ENCODE peak calls at places on chromosomes 3 and 15, in seven cellular contexts. S is HCT116, L is hepatocyte, D is OCI-LY7, H is neural progenitor cell, Z is SK-N-SH, N is GM23338. A is an unnamed sample.

GRCh38 chr15:23569513-23569912 is 4.0 kb downstream of the MKRN3 start:
- DNase-seq in N (no peak), D (no peak), H (no peak), S (no peak), L (no peak), Z (no peak), A (peak)

GRCh38 chr15:92883643-92884458 is 16.3 kb upstream of the CHD2 start:
- DNase-seq in S (no peak), L (peak), N (peak), H (no peak), Z (no peak), D (peak), A (no peak)

GRCh38 chr15:89898628-89899302 is 5.0 kb upstream of the AP3S2 start:
- DNase-seq in D (peak), S (peak), N (peak), Z (peak), H (peak), L (peak), A (peak)

GRCh38 chr3:56130036-56130435 is 338.2 kb downstream of the ERC2 start:
- DNase-seq in D (no peak), N (no peak), S (no peak), L (no peak), Z (no peak), H (no peak), A (no peak)

GRCh38 chr3:133782454-133782853 is 23.2 kb upstream of the SRPRB start:
- DNase-seq in L (no peak), N (no peak), S (no peak), D (no peak), H (no peak), Z (no peak), A (no peak)

GRCh38 chr15:78396976-78397375 is 41.0 kb upstream of the IREB2 start:
- DNase-seq in H (no peak), S (no peak), L (peak), D (peak), N (peak), Z (no peak), A (peak)

GRCh38 chr3:37861540-37862051 is at the start of gene CTDSPL:
- DNase-seq in D (no peak), Z (peak), S (no peak), N (peak), H (peak), L (peak), A (peak)

GRCh38 chr3:100020876-100021644 is 93.2 kb downstream of the FILIP1L start:
- DNase-seq in D (no peak), N (no peak), L (no peak), H (no peak), S (no peak), Z (no peak), A (no peak)

GRCh38 chr3:113354307-113354706 is 87.0 kb downstream of the CFAP44 start:
- DNase-seq in N (no peak), S (peak), L (no peak), D (no peak), Z (no peak), H (no peak), A (peak)

GRCh38 chr3:51974963-51975856 is at the start of gene ABHD14A:
- DNase-seq in N (peak), H (peak), L (peak), Z (peak), D (peak), S (no peak), A (peak)

GRCh38 chr3:169207089-169207488 is 456.4 kb downstream of the MECOM start:
- DNase-seq in S (no peak), N (no peak), H (no peak), D (no peak), L (no peak), Z (no peak), A (no peak)

GRCh38 chr3:33364060-33364459 is 76.1 kb downstream of the UBP1 start:
- DNase-seq in N (no peak), Z (no peak), L (no peak), S (no peak), D (no peak), H (no peak), A (no peak)

GRCh38 chr3:64414043-64414442 is 188.8 kb upstream of the PRICKLE2 start:
- DNase-seq in S (no peak), N (no peak), L (no peak), H (no peak), Z (no peak), D (no peak), A (no peak)

GRCh38 chr15:75785771-75786563 is 57.3 kb upstream of the UBE2Q2 start:
- DNase-seq in N (peak), D (no peak), S (no peak), H (peak), Z (peak), L (peak), A (no peak)

GRCh38 chr3:49255112-49255511 is 21.9 kb downstream of the C3orf62 start:
- DNase-seq in N (peak), Z (no peak), D (no peak), H (peak), L (no peak), S (no peak), A (peak)

GRCh38 chr3:164683516-164683915 is 394.8 kb downstream of the SI start:
- DNase-seq in Z (no peak), N (no peak), D (no peak), S (no peak), H (no peak), L (no peak), A (no peak)

GRCh38 chr3:4981688-4982494 is 2.7 kb downstream of the BHLHE40 start:
- DNase-seq in H (no peak), D (no peak), L (peak), N (peak), S (no peak), Z (no peak), A (peak)

GRCh38 chr3:64187065-64187959 is 38.0 kb downstream of the PRICKLE2 start:
- DNase-seq in S (no peak), H (no peak), L (peak), Z (no peak), D (no peak), N (no peak), A (peak)

GRCh38 chr15:92832992-92833438 is 67.1 kb upstream of the CHD2 start:
- DNase-seq in D (peak), N (no peak), S (no peak), L (no peak), H (no peak), Z (no peak), A (no peak)

GRCh38 chr3:69085543-69086132 is 901 bp downstream of the ARL6IP5 start:
- DNase-seq in H (peak), D (peak), Z (peak), L (peak), N (no peak), S (no peak), A (no peak)

GRCh38 chr15:87609474-87609873 is 647.1 kb downstream of the NTRK3 start:
- DNase-seq in H (no peak), D (no peak), S (no peak), L (peak), N (no peak), Z (no peak), A (peak)

GRCh38 chr3:12954180-12954579 is 112.8 kb upstream of the RPL32 start:
- DNase-seq in D (no peak), L (no peak), N (no peak), S (no peak), H (no peak), Z (no peak), A (no peak)

GRCh38 chr3:176690470-176690869 is 506.8 kb downstream of the TBL1XR1 start:
- DNase-seq in H (no peak), N (no peak), D (no peak), Z (no peak), L (peak), S (no peak), A (no peak)

GRCh38 chr3:52225452-52226228 is at the start of gene TLR9:
- DNase-seq in Z (no peak), N (no peak), L (no peak), H (no peak), D (peak), S (no peak), A (no peak)

GRCh38 chr15:84794148-84794547 is 23.0 kb upstream of the ALPK3 start:
- DNase-seq in D (no peak), N (no peak), L (no peak), S (no peak), H (no peak), Z (no peak), A (no peak)

GRCh38 chr3:122247825-122248185 is 64.3 kb downstream of the CASR start:
- DNase-seq in N (no peak), D (peak), L (no peak), Z (no peak), H (no peak), S (no peak), A (no peak)

GRCh38 chr3:194906229-194906629 is 220.5 kb downstream of the FAM43A start:
- DNase-seq in L (no peak), Z (no peak), S (no peak), H (no peak), N (no peak), D (no peak), A (peak)

GRCh38 chr15:60905587-60905986 is 323.5 kb downstream of the RORA start:
- DNase-seq in H (peak), N (peak), S (no peak), Z (no peak), L (peak), D (no peak), A (no peak)

GRCh38 chr3:39241502-39241901 is 38.3 kb downstream of the CX3CR1 start:
- DNase-seq in D (no peak), Z (no peak), L (no peak), N (no peak), S (no peak), H (no peak), A (no peak)
- TF ChIP-seq EZH2phosphoT487 in D (no peak), Z (no peak), L (no peak), N (no peak), S (no peak), H (no peak), A (no peak)

GRCh38 chr3:140842984-140843649 is 98.5 kb upstream of the SLC25A36 start:
- DNase-seq in H (no peak), Z (no peak), L (no peak), S (no peak), N (no peak), D (peak), A (no peak)
- H3K4me2 ChIP-seq in H (no peak), Z (no peak), L (no peak), S (no peak), N (no peak), D (peak), A (no peak)

DNA sequence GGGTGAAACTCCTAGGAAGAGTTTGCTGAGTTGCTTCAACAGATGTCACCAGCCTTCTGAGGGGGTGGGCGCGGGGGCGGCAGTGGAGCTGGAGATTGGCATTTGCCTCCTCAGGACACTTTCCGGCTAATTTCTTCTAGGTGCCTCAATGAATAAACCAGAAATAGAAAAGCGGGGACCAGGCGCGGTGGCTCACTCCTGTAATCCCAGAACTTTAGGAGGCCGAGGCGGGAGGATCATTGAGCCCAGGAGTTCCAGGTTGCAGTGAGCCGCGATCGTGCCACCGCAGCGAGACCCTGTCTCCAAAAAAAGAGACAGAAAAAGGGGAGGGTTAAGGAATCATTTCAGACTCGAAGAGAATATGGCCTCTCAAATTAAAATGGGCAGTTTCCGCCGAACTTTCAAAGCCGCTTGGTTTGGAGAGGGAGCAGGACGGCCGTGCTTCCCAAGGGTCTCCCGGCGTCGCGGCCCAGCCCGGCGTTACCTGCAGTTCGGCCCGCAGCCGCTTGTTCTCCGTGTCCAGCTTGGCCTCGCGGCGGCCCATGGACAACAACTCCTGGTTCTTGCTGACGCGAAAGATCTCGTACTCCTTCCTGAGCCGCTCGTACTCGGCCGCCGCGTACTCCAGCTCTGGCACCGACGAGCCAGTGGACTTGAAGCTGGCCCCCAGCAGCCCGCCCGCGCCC is 587 bp downstream of the NPHP3 start:
- DNase-seq in D (no peak), Z (no peak), N (peak), S (no peak), L (peak), H (peak), A (peak)
- TF ChIP-seq CTCF in D (no peak), Z (peak), N (no peak), S (peak), L (no peak), H (peak), A (no peak)

GRCh38 chr3:2090512-2090911 is 8.2 kb upstream of the CNTN4 start:
- DNase-seq in S (no peak), L (peak), H (no peak), Z (no peak), N (no peak), D (no peak), A (no peak)

GRCh38 chr3:2090095-2090494 is 8.6 kb upstream of the CNTN4 start:
- DNase-seq in L (no peak), N (no peak), Z (no peak), D (no peak), H (no peak), S (no peak), A (no peak)

GRCh38 chr3:2096196-2096595 is 2.5 kb upstream of the CNTN4 start:
- DNase-seq in D (no peak), S (no peak), N (no peak), Z (no peak), H (peak), L (no peak), A (no peak)

GRCh38 chr3:2094941-2095340 is 3.7 kb upstream of the CNTN4 start:
- DNase-seq in S (no peak), D (no peak), N (no peak), L (no peak), H (peak), Z (no peak), A (no peak)

GRCh38 chr3:2092758-2093157 is 5.9 kb upstream of the CNTN4 start:
- DNase-seq in N (no peak), H (no peak), L (no peak), D (no peak), S (no peak), Z (no peak), A (no peak)
- TF ChIP-seq EZH2phosphoT487 in N (no peak), H (no peak), L (no peak), D (no peak), S (no peak), Z (no peak), A (no peak)

DNA sequence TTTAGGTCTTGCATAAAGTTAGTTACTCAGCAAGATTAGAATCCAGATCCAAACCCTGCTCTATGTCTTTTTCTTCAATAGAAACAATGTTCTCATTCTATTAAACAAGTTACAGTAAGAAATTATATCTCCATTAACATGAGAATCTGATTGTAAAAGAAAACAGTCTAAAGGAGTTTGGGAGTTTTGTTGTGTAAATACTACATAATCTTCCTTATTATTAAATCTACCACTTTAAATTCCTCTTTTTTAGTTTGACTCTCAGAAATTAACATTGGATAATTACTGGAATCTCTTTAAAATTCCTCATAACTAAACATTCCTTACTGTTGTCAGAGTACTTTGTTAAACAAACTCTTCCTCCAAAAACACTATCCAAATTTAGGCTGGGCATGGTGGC is 1.7 kb upstream of the GOLIM4 start:
- DNase-seq in S (no peak), Z (no peak), L (no peak), N (no peak), H (no peak), D (no peak), A (no peak)
- H3K4me2 ChIP-seq in S (peak), Z (no peak), L (no peak), N (peak), H (no peak), D (peak), A (peak)